ENCODE peak calls at places on chromosomes 13 and 19, in six cellular contexts. One of them, this sample, is unnamed.
A peak's percentile ranks its signal among the peaks of the same experiment; 100 is the strongest.

GRCh38 chr13:79466852-79467251 is 14.1 kb upstream of the NDFIP2 start:
- DNase-seq in ascending aorta: no peak
- DNase-seq in neural crest cell: no peak
- DNase-seq in CD8-positive, alpha-beta memory T cell: no peak
- DNase-seq in dermis microvascular lymphatic vessel endothelial cell: no peak
- DNase-seq in substantia nigra: no peak
- DNase-seq in this sample: no peak

GRCh38 chr19:58002384-58003152 is at the start of gene ZNF606:
- DNase-seq in dermis microvascular lymphatic vessel endothelial cell: peak; percentile 93
- DNase-seq in ascending aorta: peak; percentile 90
- DNase-seq in substantia nigra: peak; percentile 74
- DNase-seq in CD8-positive, alpha-beta memory T cell: peak; percentile 87
- DNase-seq in neural crest cell: peak; percentile 75
- DNase-seq in this sample: peak; percentile 92

GRCh38 chr13:62357887-62358645 is 942.4 kb upstream of the PCDH20 start:
- DNase-seq in ascending aorta: no peak
- DNase-seq in dermis microvascular lymphatic vessel endothelial cell: no peak
- DNase-seq in CD8-positive, alpha-beta memory T cell: no peak
- DNase-seq in neural crest cell: peak; percentile 13
- DNase-seq in substantia nigra: no peak
- DNase-seq in this sample: peak; percentile 77

GRCh38 chr19:51807111-51807701 is 12.2 kb downstream of the FPR3 start:
- DNase-seq in substantia nigra: no peak
- DNase-seq in dermis microvascular lymphatic vessel endothelial cell: peak; percentile 32
- DNase-seq in neural crest cell: no peak
- DNase-seq in ascending aorta: no peak
- DNase-seq in CD8-positive, alpha-beta memory T cell: no peak
- DNase-seq in this sample: peak; percentile 85

GRCh38 chr19:18477974-18478373 is 40.0 kb upstream of the ISYNA1 start:
- DNase-seq in neural crest cell: no peak
- DNase-seq in substantia nigra: no peak
- DNase-seq in ascending aorta: no peak
- DNase-seq in CD8-positive, alpha-beta memory T cell: no peak
- DNase-seq in dermis microvascular lymphatic vessel endothelial cell: no peak
- DNase-seq in this sample: no peak

GRCh38 chr19:46606019-46606418 is 4.9 kb downstream of the CALM3 start:
- DNase-seq in substantia nigra: no peak
- DNase-seq in dermis microvascular lymphatic vessel endothelial cell: no peak
- DNase-seq in neural crest cell: no peak
- DNase-seq in ascending aorta: peak; percentile 56
- DNase-seq in CD8-positive, alpha-beta memory T cell: no peak
- DNase-seq in this sample: no peak

GRCh38 chr13:111367340-111367739 is 46.9 kb downstream of the TEX29 start:
- DNase-seq in substantia nigra: no peak
- DNase-seq in CD8-positive, alpha-beta memory T cell: no peak
- DNase-seq in ascending aorta: no peak
- DNase-seq in neural crest cell: no peak
- DNase-seq in dermis microvascular lymphatic vessel endothelial cell: no peak
- DNase-seq in this sample: no peak

GRCh38 chr19:3359850-3360493 is 6.4 kb upstream of the NFIC start:
- DNase-seq in ascending aorta: no peak
- DNase-seq in substantia nigra: no peak
- DNase-seq in dermis microvascular lymphatic vessel endothelial cell: peak; percentile 44
- DNase-seq in neural crest cell: no peak
- DNase-seq in CD8-positive, alpha-beta memory T cell: peak; percentile 51
- DNase-seq in this sample: peak; percentile 62

GRCh38 chr13:40534456-40534855 is 132.0 kb downstream of the FOXO1 start:
- DNase-seq in CD8-positive, alpha-beta memory T cell: no peak
- DNase-seq in dermis microvascular lymphatic vessel endothelial cell: no peak
- DNase-seq in substantia nigra: no peak
- DNase-seq in neural crest cell: no peak
- DNase-seq in ascending aorta: no peak
- DNase-seq in this sample: no peak

GRCh38 chr19:54159352-54160181 is at the start of gene LENG1:
- DNase-seq in dermis microvascular lymphatic vessel endothelial cell: peak; percentile 100
- DNase-seq in neural crest cell: peak; percentile 91
- DNase-seq in CD8-positive, alpha-beta memory T cell: peak; percentile 99
- DNase-seq in substantia nigra: peak; percentile 99
- DNase-seq in ascending aorta: peak; percentile 100
- DNase-seq in this sample: peak; percentile 100

GRCh38 chr13:91158015-91158390 is 189.5 kb upstream of the MIR17HG start:
- DNase-seq in CD8-positive, alpha-beta memory T cell: no peak
- DNase-seq in substantia nigra: no peak
- DNase-seq in ascending aorta: no peak
- DNase-seq in neural crest cell: no peak
- DNase-seq in dermis microvascular lymphatic vessel endothelial cell: no peak
- DNase-seq in this sample: no peak

GRCh38 chr13:51180853-51181511 is 41.2 kb upstream of the FAM124A start:
- DNase-seq in CD8-positive, alpha-beta memory T cell: no peak
- DNase-seq in substantia nigra: no peak
- DNase-seq in ascending aorta: no peak
- DNase-seq in dermis microvascular lymphatic vessel endothelial cell: no peak
- DNase-seq in neural crest cell: no peak
- DNase-seq in this sample: no peak

GRCh38 chr19:7658219-7658686 is 10.6 kb upstream of the RETN start:
- DNase-seq in CD8-positive, alpha-beta memory T cell: peak; percentile 59
- DNase-seq in dermis microvascular lymphatic vessel endothelial cell: no peak
- DNase-seq in neural crest cell: no peak
- DNase-seq in substantia nigra: no peak
- DNase-seq in ascending aorta: no peak
- DNase-seq in this sample: no peak

GRCh38 chr13:31046711-31047279 is 114.3 kb downstream of the TEX26 start:
- DNase-seq in substantia nigra: no peak
- DNase-seq in neural crest cell: no peak
- DNase-seq in CD8-positive, alpha-beta memory T cell: no peak
- DNase-seq in dermis microvascular lymphatic vessel endothelial cell: peak; percentile 22
- DNase-seq in ascending aorta: peak; percentile 51
- DNase-seq in this sample: peak; percentile 91

GRCh38 chr13:90562388-90562787 is 785.1 kb upstream of the MIR17HG start:
- DNase-seq in substantia nigra: no peak
- DNase-seq in neural crest cell: no peak
- DNase-seq in dermis microvascular lymphatic vessel endothelial cell: no peak
- DNase-seq in CD8-positive, alpha-beta memory T cell: no peak
- DNase-seq in ascending aorta: no peak
- DNase-seq in this sample: no peak

GRCh38 chr13:114199961-114200672 is 21.1 kb downstream of the CFAP97D2 start:
- DNase-seq in CD8-positive, alpha-beta memory T cell: no peak
- DNase-seq in ascending aorta: no peak
- DNase-seq in dermis microvascular lymphatic vessel endothelial cell: no peak
- DNase-seq in neural crest cell: no peak
- DNase-seq in substantia nigra: no peak
- DNase-seq in this sample: peak; percentile 14

GRCh38 chr13:61777902-61778301 is 362.3 kb upstream of the PCDH20 start:
- DNase-seq in neural crest cell: no peak
- DNase-seq in ascending aorta: no peak
- DNase-seq in CD8-positive, alpha-beta memory T cell: no peak
- DNase-seq in substantia nigra: no peak
- DNase-seq in dermis microvascular lymphatic vessel endothelial cell: no peak
- DNase-seq in this sample: peak; percentile 90

GRCh38 chr19:58572818-58573657 is at the start of gene MZF1:
- DNase-seq in substantia nigra: no peak
- DNase-seq in neural crest cell: peak; percentile 98
- DNase-seq in ascending aorta: peak; percentile 100
- DNase-seq in CD8-positive, alpha-beta memory T cell: peak; percentile 100
- DNase-seq in dermis microvascular lymphatic vessel endothelial cell: peak; percentile 100
- DNase-seq in this sample: peak; percentile 100

GRCh38 chr13:95607363-95607762 is 37.1 kb downstream of the DZIP1 start:
- DNase-seq in ascending aorta: no peak
- DNase-seq in dermis microvascular lymphatic vessel endothelial cell: peak; percentile 87
- DNase-seq in neural crest cell: no peak
- DNase-seq in CD8-positive, alpha-beta memory T cell: no peak
- DNase-seq in substantia nigra: no peak
- DNase-seq in this sample: no peak

GRCh38 chr13:33208290-33208990 is 77.1 kb downstream of the STARD13 start:
- DNase-seq in ascending aorta: no peak
- DNase-seq in substantia nigra: no peak
- DNase-seq in neural crest cell: no peak
- DNase-seq in CD8-positive, alpha-beta memory T cell: no peak
- DNase-seq in dermis microvascular lymphatic vessel endothelial cell: peak; percentile 40
- DNase-seq in this sample: no peak

GRCh38 chr19:38831142-38831605 is 420 bp downstream of the ECH1 start:
- DNase-seq in substantia nigra: peak; percentile 52
- DNase-seq in neural crest cell: peak; percentile 19
- DNase-seq in dermis microvascular lymphatic vessel endothelial cell: peak; percentile 66
- DNase-seq in CD8-positive, alpha-beta memory T cell: no peak
- DNase-seq in ascending aorta: peak; percentile 89
- DNase-seq in this sample: no peak

GRCh38 chr13:38213307-38213706 is 136.3 kb upstream of the UFM1 start:
- DNase-seq in CD8-positive, alpha-beta memory T cell: no peak
- DNase-seq in dermis microvascular lymphatic vessel endothelial cell: no peak
- DNase-seq in neural crest cell: no peak
- DNase-seq in substantia nigra: no peak
- DNase-seq in ascending aorta: no peak
- DNase-seq in this sample: peak; percentile 19

GRCh38 chr19:29663861-29664752 is 1.2 kb upstream of the PLEKHF1 start:
- DNase-seq in dermis microvascular lymphatic vessel endothelial cell: no peak
- DNase-seq in substantia nigra: no peak
- DNase-seq in ascending aorta: no peak
- DNase-seq in neural crest cell: no peak
- DNase-seq in CD8-positive, alpha-beta memory T cell: no peak
- DNase-seq in this sample: no peak

GRCh38 chr13:49927755-49928154 is 8.4 kb downstream of the SPRYD7 start:
- DNase-seq in substantia nigra: no peak
- DNase-seq in ascending aorta: no peak
- DNase-seq in dermis microvascular lymphatic vessel endothelial cell: no peak
- DNase-seq in CD8-positive, alpha-beta memory T cell: no peak
- DNase-seq in neural crest cell: no peak
- DNase-seq in this sample: no peak

GRCh38 chr13:44575741-44576395 is at the start of gene TSC22D1:
- DNase-seq in CD8-positive, alpha-beta memory T cell: peak; percentile 68
- DNase-seq in neural crest cell: peak; percentile 37
- DNase-seq in ascending aorta: peak; percentile 75
- DNase-seq in substantia nigra: peak; percentile 29
- DNase-seq in dermis microvascular lymphatic vessel endothelial cell: peak; percentile 48
- DNase-seq in this sample: peak; percentile 61

GRCh38 chr19:16828990-16829821 is at the start of gene SIN3B:
- DNase-seq in CD8-positive, alpha-beta memory T cell: peak; percentile 89
- DNase-seq in substantia nigra: peak; percentile 85
- DNase-seq in ascending aorta: peak; percentile 92
- DNase-seq in neural crest cell: peak; percentile 84
- DNase-seq in dermis microvascular lymphatic vessel endothelial cell: peak; percentile 86
- DNase-seq in this sample: peak; percentile 94

GRCh38 chr13:98672947-98673545 is 79.4 kb downstream of the SLC15A1 start:
- DNase-seq in dermis microvascular lymphatic vessel endothelial cell: peak; percentile 71
- DNase-seq in neural crest cell: peak; percentile 49
- DNase-seq in ascending aorta: peak; percentile 81
- DNase-seq in substantia nigra: peak; percentile 13
- DNase-seq in CD8-positive, alpha-beta memory T cell: peak; percentile 41
- DNase-seq in this sample: peak; percentile 75